ENCODE peak calls at places on chromosomes 4 and X, in five cellular contexts. One of them, this sample, is unnamed.

GRCh38 chrX:67104982-67105757 is 438.7 kb upstream of the AR start:
- DNase-seq in A172: no peak
- DNase-seq in GM23248: no peak
- DNase-seq in psoas muscle: no peak
- DNase-seq in stimulated activated CD4-positive, alpha-beta T cell treated with anti-CD3 and anti-CD28 coated beads, Interleukin-1b, Interleukin-23, amount 100 ng/mL, for 1 hour: no peak
- DNase-seq in this sample: no peak

GRCh38 chrX:123962794-123963373 is 1.4 kb downstream of the STAG2 start:
- DNase-seq in A172: peak
- DNase-seq in stimulated activated CD4-positive, alpha-beta T cell treated with anti-CD3 and anti-CD28 coated beads, Interleukin-1b, Interleukin-23, amount 100 ng/mL, for 1 hour: peak
- DNase-seq in psoas muscle: peak
- DNase-seq in GM23248: peak
- DNase-seq in this sample: peak

GRCh38 chrX:23341452-23341851 is 6.8 kb downstream of the PTCHD1 start:
- DNase-seq in psoas muscle: no peak
- DNase-seq in GM23248: no peak
- DNase-seq in A172: peak
- DNase-seq in stimulated activated CD4-positive, alpha-beta T cell treated with anti-CD3 and anti-CD28 coated beads, Interleukin-1b, Interleukin-23, amount 100 ng/mL, for 1 hour: no peak
- DNase-seq in this sample: no peak

GRCh38 chrX:115958687-115959359 is 211.7 kb upstream of the AGTR2 start:
- DNase-seq in A172: peak
- DNase-seq in psoas muscle: no peak
- DNase-seq in GM23248: peak
- DNase-seq in stimulated activated CD4-positive, alpha-beta T cell treated with anti-CD3 and anti-CD28 coated beads, Interleukin-1b, Interleukin-23, amount 100 ng/mL, for 1 hour: no peak
- DNase-seq in this sample: no peak

GRCh38 chrX:153925739-153926593 is at the start of gene ARHGAP4:
- DNase-seq in stimulated activated CD4-positive, alpha-beta T cell treated with anti-CD3 and anti-CD28 coated beads, Interleukin-1b, Interleukin-23, amount 100 ng/mL, for 1 hour: no peak
- DNase-seq in psoas muscle: no peak
- DNase-seq in GM23248: no peak
- DNase-seq in A172: no peak
- DNase-seq in this sample: no peak

GRCh38 chr4:52172166-52172565 is 121.1 kb downstream of the SPATA18 start:
- DNase-seq in A172: no peak
- DNase-seq in psoas muscle: no peak
- DNase-seq in GM23248: peak
- DNase-seq in stimulated activated CD4-positive, alpha-beta T cell treated with anti-CD3 and anti-CD28 coated beads, Interleukin-1b, Interleukin-23, amount 100 ng/mL, for 1 hour: no peak
- DNase-seq in this sample: no peak

GRCh38 chr4:26290276-26290675 is 30.5 kb upstream of the RBPJ start:
- DNase-seq in stimulated activated CD4-positive, alpha-beta T cell treated with anti-CD3 and anti-CD28 coated beads, Interleukin-1b, Interleukin-23, amount 100 ng/mL, for 1 hour: no peak
- DNase-seq in psoas muscle: no peak
- DNase-seq in A172: no peak
- DNase-seq in GM23248: no peak
- DNase-seq in this sample: no peak

GRCh38 chr4:106898621-106899230 is 137.4 kb downstream of the DKK2 start:
- DNase-seq in stimulated activated CD4-positive, alpha-beta T cell treated with anti-CD3 and anti-CD28 coated beads, Interleukin-1b, Interleukin-23, amount 100 ng/mL, for 1 hour: no peak
- DNase-seq in GM23248: peak
- DNase-seq in psoas muscle: no peak
- DNase-seq in A172: peak
- DNase-seq in this sample: peak

GRCh38 chr4:185424905-185425599 is 712 bp downstream of the UFSP2 start:
- DNase-seq in GM23248: no peak
- DNase-seq in stimulated activated CD4-positive, alpha-beta T cell treated with anti-CD3 and anti-CD28 coated beads, Interleukin-1b, Interleukin-23, amount 100 ng/mL, for 1 hour: no peak
- DNase-seq in psoas muscle: no peak
- DNase-seq in A172: peak
- DNase-seq in this sample: no peak

GRCh38 chr4:87179751-87180150 is 40.7 kb downstream of the KLHL8 start:
- DNase-seq in A172: no peak
- DNase-seq in stimulated activated CD4-positive, alpha-beta T cell treated with anti-CD3 and anti-CD28 coated beads, Interleukin-1b, Interleukin-23, amount 100 ng/mL, for 1 hour: no peak
- DNase-seq in GM23248: peak
- DNase-seq in psoas muscle: no peak
- DNase-seq in this sample: no peak

GRCh38 chr4:127015616-127016015 is 617.1 kb upstream of the INTU start:
- DNase-seq in A172: no peak
- DNase-seq in psoas muscle: no peak
- DNase-seq in stimulated activated CD4-positive, alpha-beta T cell treated with anti-CD3 and anti-CD28 coated beads, Interleukin-1b, Interleukin-23, amount 100 ng/mL, for 1 hour: no peak
- DNase-seq in GM23248: no peak
- DNase-seq in this sample: no peak

GRCh38 chr4:154464654-154465053 is 26.9 kb downstream of the DCHS2 start:
- DNase-seq in stimulated activated CD4-positive, alpha-beta T cell treated with anti-CD3 and anti-CD28 coated beads, Interleukin-1b, Interleukin-23, amount 100 ng/mL, for 1 hour: no peak
- DNase-seq in GM23248: peak
- DNase-seq in A172: peak
- DNase-seq in psoas muscle: no peak
- DNase-seq in this sample: no peak

GRCh38 chrX:78075787-78076389 is 28.2 kb upstream of the PGK1 start:
- DNase-seq in A172: peak
- DNase-seq in psoas muscle: no peak
- DNase-seq in GM23248: no peak
- DNase-seq in stimulated activated CD4-positive, alpha-beta T cell treated with anti-CD3 and anti-CD28 coated beads, Interleukin-1b, Interleukin-23, amount 100 ng/mL, for 1 hour: no peak
- DNase-seq in this sample: no peak

GRCh38 chrX:18674788-18675735 is 3.2 kb upstream of the RS1 start:
- DNase-seq in stimulated activated CD4-positive, alpha-beta T cell treated with anti-CD3 and anti-CD28 coated beads, Interleukin-1b, Interleukin-23, amount 100 ng/mL, for 1 hour: peak
- DNase-seq in A172: peak
- DNase-seq in psoas muscle: peak
- DNase-seq in GM23248: peak
- DNase-seq in this sample: peak

GRCh38 chr4:110518889-110519490 is 43.0 kb downstream of the ENPEP start:
- DNase-seq in A172: peak
- DNase-seq in psoas muscle: no peak
- DNase-seq in stimulated activated CD4-positive, alpha-beta T cell treated with anti-CD3 and anti-CD28 coated beads, Interleukin-1b, Interleukin-23, amount 100 ng/mL, for 1 hour: no peak
- DNase-seq in GM23248: peak
- DNase-seq in this sample: no peak

GRCh38 chr4:179671609-179672008 is 2229.4 kb upstream of the AGA start:
- DNase-seq in psoas muscle: no peak
- DNase-seq in stimulated activated CD4-positive, alpha-beta T cell treated with anti-CD3 and anti-CD28 coated beads, Interleukin-1b, Interleukin-23, amount 100 ng/mL, for 1 hour: no peak
- DNase-seq in GM23248: no peak
- DNase-seq in A172: no peak
- DNase-seq in this sample: no peak

GRCh38 chrX:39367429-39367828 is 566.2 kb downstream of the MID1IP1 start:
- DNase-seq in psoas muscle: no peak
- DNase-seq in A172: no peak
- DNase-seq in GM23248: no peak
- DNase-seq in stimulated activated CD4-positive, alpha-beta T cell treated with anti-CD3 and anti-CD28 coated beads, Interleukin-1b, Interleukin-23, amount 100 ng/mL, for 1 hour: no peak
- DNase-seq in this sample: no peak

GRCh38 chrX:153481043-153481442 is 10.7 kb upstream of the HAUS7 start:
- DNase-seq in psoas muscle: no peak
- DNase-seq in A172: no peak
- DNase-seq in GM23248: no peak
- DNase-seq in stimulated activated CD4-positive, alpha-beta T cell treated with anti-CD3 and anti-CD28 coated beads, Interleukin-1b, Interleukin-23, amount 100 ng/mL, for 1 hour: no peak
- DNase-seq in this sample: no peak

GRCh38 chr4:72858328-72858727 is 211.2 kb downstream of the COX18 start:
- DNase-seq in psoas muscle: no peak
- DNase-seq in A172: peak
- DNase-seq in GM23248: peak
- DNase-seq in stimulated activated CD4-positive, alpha-beta T cell treated with anti-CD3 and anti-CD28 coated beads, Interleukin-1b, Interleukin-23, amount 100 ng/mL, for 1 hour: no peak
- DNase-seq in this sample: no peak

GRCh38 chrX:109777749-109778148 is 44.7 kb upstream of the ACSL4 start:
- DNase-seq in psoas muscle: no peak
- DNase-seq in stimulated activated CD4-positive, alpha-beta T cell treated with anti-CD3 and anti-CD28 coated beads, Interleukin-1b, Interleukin-23, amount 100 ng/mL, for 1 hour: no peak
- DNase-seq in A172: no peak
- DNase-seq in GM23248: no peak
- DNase-seq in this sample: no peak

GRCh38 chr4:106136777-106137331 is 179.2 kb downstream of the TBCK start:
- DNase-seq in psoas muscle: no peak
- DNase-seq in GM23248: no peak
- DNase-seq in A172: no peak
- DNase-seq in stimulated activated CD4-positive, alpha-beta T cell treated with anti-CD3 and anti-CD28 coated beads, Interleukin-1b, Interleukin-23, amount 100 ng/mL, for 1 hour: no peak
- DNase-seq in this sample: no peak

GRCh38 chr4:156838761-156839160 is 132.8 kb downstream of the PDGFC start:
- DNase-seq in GM23248: peak
- DNase-seq in A172: peak
- DNase-seq in psoas muscle: no peak
- DNase-seq in stimulated activated CD4-positive, alpha-beta T cell treated with anti-CD3 and anti-CD28 coated beads, Interleukin-1b, Interleukin-23, amount 100 ng/mL, for 1 hour: no peak
- DNase-seq in this sample: no peak

GRCh38 chrX:26851981-26852380 is 611.2 kb downstream of the PPP4R3C start:
- DNase-seq in psoas muscle: no peak
- DNase-seq in A172: peak
- DNase-seq in stimulated activated CD4-positive, alpha-beta T cell treated with anti-CD3 and anti-CD28 coated beads, Interleukin-1b, Interleukin-23, amount 100 ng/mL, for 1 hour: no peak
- DNase-seq in GM23248: peak
- DNase-seq in this sample: no peak

GRCh38 chr4:75724867-75725724 is 719 bp downstream of the USO1 start:
- DNase-seq in GM23248: peak
- DNase-seq in stimulated activated CD4-positive, alpha-beta T cell treated with anti-CD3 and anti-CD28 coated beads, Interleukin-1b, Interleukin-23, amount 100 ng/mL, for 1 hour: no peak
- DNase-seq in psoas muscle: peak
- DNase-seq in A172: peak
- DNase-seq in this sample: peak

GRCh38 chr4:1578301-1578781 is 105.8 kb downstream of the FAM53A start:
- DNase-seq in A172: no peak
- DNase-seq in psoas muscle: peak
- DNase-seq in stimulated activated CD4-positive, alpha-beta T cell treated with anti-CD3 and anti-CD28 coated beads, Interleukin-1b, Interleukin-23, amount 100 ng/mL, for 1 hour: no peak
- DNase-seq in GM23248: peak
- DNase-seq in this sample: no peak

GRCh38 chr4:38489924-38490639 is 173.9 kb upstream of the KLF3 start:
- DNase-seq in GM23248: peak
- DNase-seq in psoas muscle: no peak
- DNase-seq in A172: peak
- DNase-seq in stimulated activated CD4-positive, alpha-beta T cell treated with anti-CD3 and anti-CD28 coated beads, Interleukin-1b, Interleukin-23, amount 100 ng/mL, for 1 hour: no peak
- DNase-seq in this sample: no peak